ENCODE peak calls at places on chromosomes 5 and 9, in four cellular contexts. Y is GM19239; R is stimulated activated CD4-positive, alpha-beta T cell treated with anti-CD3 and anti-CD28 coated beads, Interleukin-4, amount 100 ng/mL, for 4 hours; N is heart right ventricle. H is an unnamed sample.

GRCh38 chr9:103707181-103707580 is 386.9 kb upstream of the SMC2 start:
- DNase-seq in Y (no peak), R (no peak), N (no peak), H (no peak)

GRCh38 chr9:99167120-99167519 is 54.6 kb downstream of the ALG2 start:
- DNase-seq in Y (no peak), R (no peak), N (no peak), H (no peak)

GRCh38 chr5:76715484-76715733 is 517 bp upstream of the F2R start:
- DNase-seq in Y (no peak), R (no peak), N (no peak), H (peak)

GRCh38 chr5:50667653-50668403 is 1.4 kb downstream of the PARP8 start:
- DNase-seq in Y (peak), R (peak), N (peak), H (no peak)

GRCh38 chr5:92505925-92506324 is 1075.1 kb downstream of the NR2F1-AS1 start:
- DNase-seq in Y (no peak), R (no peak), N (no peak), H (no peak)

GRCh38 chr9:113673726-113674125 is 202.4 kb upstream of the ZNF618 start:
- DNase-seq in Y (no peak), R (no peak), N (no peak), H (no peak)

GRCh38 chr5:125154321-125154811 is 407.9 kb upstream of the ZNF608 start:
- DNase-seq in Y (no peak), R (no peak), N (no peak), H (no peak)

GRCh38 chr5:54760182-54760935 is 225.0 kb downstream of the ESM1 start:
- DNase-seq in Y (no peak), R (no peak), N (no peak), H (no peak)

GRCh38 chr9:127116946-127117345 is 5.5 kb downstream of the ANGPTL2 start:
- DNase-seq in Y (peak), R (no peak), N (no peak), H (no peak)

GRCh38 chr9:130276121-130276520 is 10.6 kb downstream of the HMCN2 start:
- DNase-seq in Y (no peak), R (no peak), N (no peak), H (no peak)

GRCh38 chr5:14503017-14503680 is 78.4 kb upstream of the OTULINL start:
- DNase-seq in Y (no peak), R (no peak), N (no peak), H (no peak)

GRCh38 chr5:146208916-146209522 is 5.6 kb downstream of the RBM27 start:
- DNase-seq in Y (no peak), R (no peak), N (no peak), H (no peak)

GRCh38 chr5:148922606-148923005 is 96.2 kb downstream of the ADRB2 start:
- DNase-seq in Y (no peak), R (no peak), N (no peak), H (no peak)

GRCh38 chr5:161889971-161890370 is 42.1 kb downstream of the GABRA1 start:
- DNase-seq in Y (no peak), R (no peak), N (no peak), H (no peak)

GRCh38 chr5:30525353-30525752 is 668.1 kb upstream of the CDH6 start:
- DNase-seq in Y (no peak), R (no peak), N (no peak), H (no peak)

GRCh38 chr5:133611357-133612020 is 852 bp downstream of the FSTL4 start:
- DNase-seq in Y (no peak), R (peak), N (no peak), H (no peak)

GRCh38 chr5:171121638-171122037 is 187.4 kb upstream of the TLX3 start:
- DNase-seq in Y (no peak), R (no peak), N (no peak), H (no peak)

GRCh38 chr5:156949424-156949823 is 13.6 kb downstream of the TIMD4 start:
- DNase-seq in Y (no peak), R (no peak), N (no peak), H (no peak)

GRCh38 chr5:173230741-173231380 is 4.1 kb downstream of the NKX2-5 start:
- DNase-seq in Y (no peak), R (no peak), N (no peak), H (no peak)

GRCh38 chr9:21901538-21901937 is 92.7 kb downstream of the CDKN2A start:
- DNase-seq in Y (no peak), R (no peak), N (no peak), H (peak)

GRCh38 chr5:13553896-13554295 is 390.6 kb downstream of the DNAH5 start:
- DNase-seq in Y (no peak), R (no peak), N (no peak), H (no peak)

H was measured in AML-193.